ENCODE peak calls at places on chromosomes 2 and 18, in ten cellular contexts. V is fibroblast of pulmonary artery; B is NCI-H345; W is activated CD4-positive, alpha-beta T cell treated with anti-CD3 and anti-CD28 coated beads for 4 hours; K is foreskin keratinocyte; N is SHP77 treated with DMSO at 0.1 percent for 48 hours; O is hepatic stellate cell; L is GM03348; U is activated naive CD4-positive, alpha-beta T cell treated with Interleukin-2 at 50 U/mL for 16 hours; D is right cardiac atrium. X is an unnamed sample.

GRCh38 chr2:72126186-72127100 is 21.2 kb downstream of the CYP26B1 start:
- DNase-seq in N (no peak), V (no peak), D (peak), K (no peak), W (no peak), B (no peak), O (no peak), U (no peak), L (no peak), X (no peak)

GRCh38 chr2:41941831-41942230 is 106.0 kb upstream of the PKDCC start:
- DNase-seq in K (no peak), U (no peak), W (no peak), L (no peak), V (peak), N (no peak), D (no peak), O (no peak), B (no peak), X (no peak)

GRCh38 chr2:30037016-30037415 is 109.8 kb upstream of the YPEL5 start:
- DNase-seq in L (no peak), D (no peak), W (no peak), B (no peak), O (no peak), K (no peak), V (no peak), N (no peak), U (no peak), X (no peak)

GRCh38 chr18:80103231-80103630 is 5.8 kb upstream of the ADNP2 start:
- DNase-seq in N (no peak), L (peak), D (no peak), K (no peak), W (no peak), B (no peak), O (peak), U (no peak), V (no peak), X (no peak)

GRCh38 chr2:209334188-209335017 is 89.4 kb upstream of the MAP2 start:
- DNase-seq in W (no peak), V (peak), B (peak), O (peak), K (no peak), L (peak), U (peak), D (peak), N (peak), X (no peak)

GRCh38 chr2:58484201-58484600 is 243.1 kb upstream of the FANCL start:
- DNase-seq in L (peak), N (no peak), B (no peak), W (no peak), D (no peak), O (no peak), V (peak), U (no peak), K (peak), X (no peak)

GRCh38 chr2:3151153-3151918 is 226.3 kb downstream of the EIPR1 start:
- DNase-seq in K (no peak), U (no peak), L (no peak), W (no peak), O (no peak), V (no peak), B (peak), D (no peak), N (no peak), X (no peak)

GRCh38 chr2:68352651-68353386 is 12.3 kb upstream of the PLEK start:
- DNase-seq in L (no peak), U (no peak), O (no peak), K (no peak), D (no peak), V (peak), W (no peak), B (no peak), N (no peak), X (no peak)

GRCh38 chr2:205675861-205676516 is 6.3 kb upstream of the NRP2 start:
- DNase-seq in L (peak), V (peak), D (no peak), B (peak), N (peak), W (no peak), O (peak), K (no peak), U (no peak), X (no peak)

GRCh38 chr2:99984781-99985525 is 157.4 kb downstream of the AFF3 start:
- DNase-seq in W (no peak), O (peak), U (no peak), D (no peak), K (no peak), B (no peak), V (no peak), L (peak), N (no peak), X (no peak)

GRCh38 chr2:54667726-54668650 is 55.5 kb upstream of the EML6 start:
- DNase-seq in U (no peak), K (no peak), D (no peak), L (no peak), O (no peak), W (no peak), N (no peak), V (no peak), B (no peak), X (no peak)

GRCh38 chr2:234142530-234142929 is 92.0 kb downstream of the SPP2 start:
- DNase-seq in D (no peak), L (no peak), U (no peak), N (no peak), O (no peak), W (no peak), B (no peak), K (no peak), V (no peak), X (no peak)

X was measured in CD4-positive, CD25-positive, alpha-beta regulatory T cell.